ENCODE peak calls at places on chromosomes 16 and 17, in nine cellular contexts. K is A549, C is T-helper 1 cell, V is RWPE1, M is putamen, H is AG10803, F is HS-5, O is cardiac muscle cell, D is NCI-H460. N is an unnamed sample.

GRCh38 chr16:59859606-59860402 is 1125.7 kb upstream of the GOT2 start:
- DNase-seq in D (no peak), F (peak; percentile 39), M (no peak), O (no peak), H (peak; percentile 83), K (no peak), V (no peak), C (no peak), N (no peak)

GRCh38 chr16:66619534-66620418 is 15.3 kb downstream of the CMTM3 start:
- DNase-seq in K (no peak), H (peak; percentile 91), D (no peak), V (no peak), F (no peak), O (peak; percentile 77), C (no peak), M (no peak), N (no peak)

GRCh38 chr17:82536220-82537201 is 17.0 kb downstream of the FOXK2 start:
- DNase-seq in C (peak; percentile 27), F (no peak), H (peak; percentile 81), K (no peak), V (no peak), O (peak; percentile 47), M (no peak), D (no peak), N (no peak)

GRCh38 chr17:79690988-79691836 is 39.5 kb upstream of the ENPP7 start:
- DNase-seq in K (no peak), F (no peak), O (no peak), M (no peak), C (no peak), H (no peak), D (no peak), V (no peak), N (no peak)

GRCh38 chr17:75266315-75267145 is 4.5 kb downstream of the MIF4GD start:
- DNase-seq in M (no peak), H (no peak), D (no peak), O (no peak), F (no peak), C (no peak), V (no peak), K (no peak), N (no peak)

GRCh38 chr17:63116967-63117366 is 150.9 kb downstream of the TANC2 start:
- DNase-seq in M (peak; percentile 79), K (peak; percentile 17), F (no peak), H (peak; percentile 21), D (no peak), V (peak; percentile 15), C (no peak), O (no peak), N (no peak)

GRCh38 chr17:17042851-17043667 is 802 bp downstream of the MPRIP start:
- DNase-seq in F (no peak), D (no peak), C (no peak), H (peak; percentile 46), V (peak; percentile 44), O (peak; percentile 28), M (no peak), K (no peak), N (no peak)

GRCh38 chr17:72517413-72518237 is 396.8 kb downstream of the SOX9 start:
- DNase-seq in K (no peak), H (no peak), C (no peak), V (no peak), D (no peak), O (no peak), M (no peak), F (no peak), N (no peak)

GRCh38 chr17:49952209-49952911 is 16.6 kb upstream of the DLX4 start:
- DNase-seq in V (peak; percentile 84), O (peak; percentile 86), K (peak; percentile 85), F (no peak), H (peak; percentile 51), D (peak; percentile 70), M (peak; percentile 31), C (peak; percentile 69), N (peak; percentile 95)

GRCh38 chr16:70437017-70437581 is 1.8 kb downstream of the ST3GAL2 start:
- DNase-seq in F (no peak), C (no peak), V (no peak), M (no peak), O (peak; percentile 87), D (no peak), K (no peak), H (peak; percentile 89), N (no peak)

GRCh38 chr16:27671410-27671809 is 121.5 kb downstream of the KATNIP start:
- DNase-seq in D (no peak), V (peak; percentile 31), F (no peak), M (no peak), K (peak; percentile 38), C (no peak), O (no peak), H (no peak), N (no peak)

GRCh38 chr17:75843577-75844529 is at the start of gene UNC13D:
- DNase-seq in F (no peak), O (no peak), D (no peak), H (no peak), C (peak; percentile 71), M (no peak), V (no peak), K (no peak), N (no peak)

GRCh38 chr16:72094266-72094610 is 591 bp downstream of the DHX38 start:
- DNase-seq in K (no peak), C (no peak), M (peak; percentile 65), F (no peak), O (peak; percentile 1), H (peak; percentile 8), V (no peak), D (no peak), N (no peak)

GRCh38 chr17:80959330-80960036 is 32.2 kb upstream of the CHMP6 start:
- DNase-seq in C (no peak), M (peak; percentile 48), F (no peak), O (no peak), K (no peak), H (peak; percentile 88), D (no peak), V (no peak), N (no peak)

GRCh38 chr17:32283745-32284207 is 18.1 kb downstream of the RHBDL3 start:
- DNase-seq in V (no peak), K (no peak), M (no peak), F (peak; percentile 11), C (no peak), D (no peak), O (no peak), H (peak; percentile 38), N (no peak)

GRCh38 chr17:45345554-45346254 is 28.9 kb upstream of the MAP3K14 start:
- DNase-seq in H (peak; percentile 92), V (no peak), M (no peak), K (peak; percentile 63), F (no peak), D (no peak), O (no peak), C (no peak), N (no peak)

GRCh38 chr17:3033248-3033640 is 30.2 kb downstream of the OR1D5 start:
- DNase-seq in F (no peak), V (no peak), K (no peak), C (no peak), D (no peak), H (no peak), O (no peak), M (no peak), N (no peak)

GRCh38 chr16:81189100-81189664 is 49.3 kb upstream of the BCO1 start:
- DNase-seq in V (no peak), C (no peak), D (no peak), O (peak; percentile 65), H (peak; percentile 56), M (peak; percentile 90), F (no peak), K (no peak), N (no peak)

GRCh38 chr17:48989100-48989499 is 8.1 kb upstream of the IGF2BP1 start:
- DNase-seq in M (no peak), C (no peak), F (no peak), D (no peak), O (no peak), V (no peak), K (no peak), H (no peak), N (no peak)

GRCh38 chr17:77475012-77475976 is 334.5 kb downstream of the SEC14L1 start:
- DNase-seq in H (peak; percentile 89), V (no peak), D (no peak), C (peak; percentile 68), O (no peak), M (no peak), K (no peak), F (no peak), N (no peak)

GRCh38 chr16:73068546-73069401 is 20.8 kb upstream of the ZFHX3 start:
- DNase-seq in F (peak; percentile 72), C (no peak), V (no peak), M (no peak), K (peak; percentile 89), H (peak; percentile 92), O (peak; percentile 82), D (peak; percentile 75), N (no peak)

GRCh38 chr17:8746501-8747236 is 2.0 kb upstream of the CCDC42 start:
- DNase-seq in O (no peak), K (no peak), H (no peak), M (no peak), C (no peak), F (peak; percentile 2), V (no peak), D (no peak), N (peak; percentile 34)

GRCh38 chr17:69485901-69486643 is 71.6 kb downstream of the MAP2K6 start:
- DNase-seq in K (peak; percentile 19), D (no peak), C (no peak), H (peak; percentile 6), V (no peak), M (no peak), O (no peak), F (no peak), N (no peak)

GRCh38 chr17:45747907-45748306 is 36.2 kb upstream of the CRHR1 start:
- DNase-seq in M (no peak), C (no peak), K (no peak), V (no peak), O (no peak), F (no peak), D (no peak), H (no peak), N (no peak)

GRCh38 chr17:50151041-50151936 is 812 bp upstream of the PPP1R9B start:
- DNase-seq in D (peak; percentile 88), V (peak; percentile 91), K (peak; percentile 96), H (peak; percentile 87), C (peak; percentile 93), F (peak; percentile 71), M (peak; percentile 91), O (peak; percentile 95), N (peak; percentile 100)

GRCh38 chr17:50052241-50052788 is 3.6 kb upstream of the ITGA3 start:
- DNase-seq in M (no peak), V (no peak), O (no peak), D (no peak), H (no peak), K (no peak), C (no peak), F (no peak), N (no peak)

GRCh38 chr17:65259281-65259680 is 122.1 kb downstream of the RGS9 start:
- DNase-seq in V (no peak), D (no peak), O (no peak), K (no peak), H (no peak), M (no peak), C (no peak), F (no peak), N (no peak)

GRCh38 chr17:81165246-81166032 is at the start of gene PVALEF:
- DNase-seq in O (peak; percentile 76), C (no peak), K (peak; percentile 31), F (no peak), V (no peak), M (peak; percentile 69), H (no peak), D (no peak), N (peak; percentile 56)

GRCh38 chr16:77943770-77944169 is 78.6 kb upstream of the CLEC3A start:
- DNase-seq in O (no peak), F (no peak), V (no peak), K (no peak), M (no peak), D (no peak), C (no peak), H (no peak), N (no peak)